ENCODE peak calls at places on chromosomes 6 and 20, in six cellular contexts. T, N, B, F, W and I are unnamed samples.

GRCh38 chr6:137487947-137488735 is 6.1 kb downstream of the OLIG3 start:
- DNase-seq in T (no peak), N (no peak), B (no peak), F (no peak), W (no peak), I (no peak)

GRCh38 chr20:49572857-49573256 is 4.9 kb upstream of the PTGIS start:
- DNase-seq in T (no peak), N (no peak), B (no peak), F (no peak), W (no peak), I (no peak)

GRCh38 chr6:1703091-1703855 is 93.6 kb downstream of the FOXC1 start:
- DNase-seq in T (no peak), N (no peak), B (no peak), F (no peak), W (no peak), I (no peak)

GRCh38 chr6:89895273-89895874 is 1.1 kb downstream of the GJA10 start:
- DNase-seq in T (no peak), N (no peak), B (peak; percentile 21), F (peak; percentile 49), W (no peak), I (peak; percentile 19)

GRCh38 chr20:34300809-34301586 is 2.2 kb downstream of the AHCY start:
- DNase-seq in T (no peak), N (no peak), B (no peak), F (peak; percentile 71), W (no peak), I (no peak)

GRCh38 chr20:43040427-43040826 is 149.3 kb downstream of the PTPRT start:
- DNase-seq in T (no peak), N (no peak), B (no peak), F (peak; percentile 15), W (no peak), I (no peak)

GRCh38 chr6:113854531-113855499 is 2.3 kb upstream of the MARCKS start:
- DNase-seq in T (peak; percentile 90), N (no peak), B (peak; percentile 76), F (peak; percentile 73), W (peak; percentile 75), I (no peak)

GRCh38 chr20:61558726-61559125 is 306.7 kb downstream of the CDH4 start:
- DNase-seq in T (peak; percentile 80), N (no peak), B (no peak), F (no peak), W (no peak), I (peak; percentile 4)

GRCh38 chr6:16758163-16758975 is 2.9 kb downstream of the ATXN1 start:
- DNase-seq in T (peak; percentile 79), N (peak; percentile 15), B (no peak), F (no peak), W (no peak), I (no peak)

GRCh38 chr20:43949741-43950618 is 35.3 kb downstream of the TOX2 start:
- DNase-seq in T (no peak), N (peak; percentile 76), B (no peak), F (no peak), W (peak; percentile 31), I (no peak)

GRCh38 chr6:152734630-152735029 is 16.0 kb upstream of the VIP start:
- DNase-seq in T (no peak), N (no peak), B (no peak), F (no peak), W (no peak), I (no peak)

GRCh38 chr6:47161176-47161687 is 119.1 kb upstream of the ADGRF1 start:
- DNase-seq in T (no peak), N (no peak), B (peak; percentile 22), F (no peak), W (no peak), I (no peak)

GRCh38 chr6:139250296-139251274 is 41.2 kb downstream of the TXLNB start:
- DNase-seq in T (no peak), N (peak; percentile 37), B (no peak), F (peak; percentile 60), W (peak; percentile 57), I (no peak)

GRCh38 chr6:46469021-46469420 is 22.2 kb downstream of the RCAN2 start:
- DNase-seq in T (no peak), N (no peak), B (no peak), F (no peak), W (no peak), I (no peak)